ENCODE peak calls at places on chromosomes 3 and 15, in ten cellular contexts. G is AG04449; A is HT-29; U is progenitor cell of endocrine pancreas; K is cerebellar cortex; Y is activated CD4-positive, alpha-beta T cell treated with anti-CD3 and anti-CD28 coated beads, Interleukin-2, amount 50 U/mL, for 24 hours; P is CD8-positive, alpha-beta memory T cell; N is lower lobe of right lung; E is OCI-LY7; M is esophagus squamous epithelium. F is an unnamed sample.

GRCh38 chr15:43218908-43219706 is 1.7 kb downstream of the EPB42 start:
- DNase-seq in M (no peak), P (no peak), N (no peak), Y (no peak), A (no peak), U (no peak), E (peak), G (no peak), K (no peak), F (no peak)

GRCh38 chr3:179760944-179761343 is 108.1 kb downstream of the USP13 start:
- DNase-seq in E (no peak), Y (no peak), N (no peak), A (no peak), P (no peak), G (no peak), U (no peak), M (no peak), K (no peak), F (no peak)

GRCh38 chr15:67025719-67026118 is 39.7 kb upstream of the SMAD3 start:
- DNase-seq in Y (no peak), G (no peak), K (no peak), U (no peak), A (peak), N (no peak), E (no peak), P (no peak), M (no peak), F (no peak)

GRCh38 chr3:153026026-153026425 is 136.0 kb upstream of the RAP2B start:
- DNase-seq in G (no peak), U (no peak), K (peak), A (peak), Y (no peak), P (no peak), E (peak), M (no peak), N (no peak), F (no peak)

GRCh38 chr3:81218023-81218422 is 543.4 kb downstream of the GBE1 start:
- DNase-seq in Y (no peak), K (peak), G (no peak), A (no peak), U (no peak), P (no peak), M (no peak), N (no peak), E (no peak), F (no peak)

GRCh38 chr3:188842628-188843027 is 329.1 kb upstream of the TPRG1 start:
- DNase-seq in K (no peak), U (no peak), Y (no peak), P (no peak), N (no peak), A (no peak), E (no peak), G (no peak), M (no peak), F (no peak)

GRCh38 chr15:78272776-78273175 is 8.4 kb downstream of the DNAJA4 start:
- DNase-seq in G (no peak), Y (no peak), N (no peak), K (no peak), A (no peak), M (no peak), P (no peak), U (no peak), E (no peak), F (no peak)

GRCh38 chr15:37372064-37372463 is 271.7 kb upstream of the MEIS2 start:
- DNase-seq in N (no peak), M (no peak), K (no peak), E (no peak), Y (no peak), P (no peak), G (no peak), A (no peak), U (no peak), F (no peak)

GRCh38 chr3:136954980-136955780 is 2.6 kb upstream of the IL20RB start:
- DNase-seq in U (no peak), K (no peak), Y (no peak), P (no peak), G (no peak), A (no peak), M (no peak), N (no peak), E (no peak), F (no peak)